ENCODE peak calls at places on chromosomes 11 and 22, in seven cellular contexts. Y is GM12891, R is breast epithelium, F is heart left ventricle, O is IMR-90, E is right lobe of liver, X is stomach. Q is an unnamed sample.

GRCh38 chr22:44734278-44734677 is 18.1 kb upstream of the ARHGAP8 start:
- DNase-seq in Y (no peak), R (no peak), F (no peak), O (no peak), E (no peak), X (no peak), Q (no peak)

GRCh38 chr22:33756508-33756949 is 163.7 kb downstream of the LARGE1 start:
- DNase-seq in Y (no peak), R (no peak), F (peak), O (no peak), E (no peak), X (no peak), Q (no peak)

GRCh38 chr22:23219787-23220484 is 39.6 kb downstream of the BCR start:
- DNase-seq in Y (peak), R (no peak), F (no peak), O (peak), E (no peak), X (peak), Q (no peak)

GRCh38 chr11:67615455-67616430 is 9.0 kb downstream of the NDUFV1 start:
- DNase-seq in Y (no peak), R (no peak), F (no peak), O (no peak), E (peak), X (peak), Q (peak)

GRCh38 chr11:70582886-70583641 is 184.7 kb downstream of the CTTN start:
- DNase-seq in Y (no peak), R (no peak), F (no peak), O (no peak), E (no peak), X (no peak), Q (no peak)

GRCh38 chr11:27916541-27917100 is 191.3 kb downstream of the KIF18A start:
- DNase-seq in Y (no peak), R (no peak), F (no peak), O (peak), E (no peak), X (no peak), Q (no peak)

GRCh38 chr11:117766576-117766975 is 30.4 kb downstream of the DSCAML1 start:
- DNase-seq in Y (no peak), R (no peak), F (no peak), O (no peak), E (no peak), X (no peak), Q (no peak)

GRCh38 chr11:120135838-120136237 is 2.1 kb downstream of the TRIM29 start:
- DNase-seq in Y (peak), R (no peak), F (peak), O (no peak), E (no peak), X (peak), Q (no peak)

GRCh38 chr22:23404689-23405365 is 175.3 kb downstream of the IGLL1 start:
- DNase-seq in Y (no peak), R (no peak), F (peak), O (peak), E (no peak), X (peak), Q (peak)

GRCh38 chr11:65661599-65662246 is 993 bp downstream of the RELA start:
- DNase-seq in Y (no peak), R (no peak), F (no peak), O (no peak), E (no peak), X (no peak), Q (no peak)

GRCh38 chr11:94171693-94172440 is 43.2 kb downstream of the PANX1 start:
- DNase-seq in Y (no peak), R (no peak), F (no peak), O (peak), E (no peak), X (peak), Q (peak)

GRCh38 chr11:69510471-69511357 is 29.3 kb downstream of the LINC01488 start:
- DNase-seq in Y (no peak), R (no peak), F (no peak), O (peak), E (peak), X (no peak), Q (no peak)

GRCh38 chr11:97909544-97910394 is 1111.0 kb upstream of the CNTN5 start:
- DNase-seq in Y (no peak), R (no peak), F (no peak), O (peak), E (no peak), X (no peak), Q (no peak)

DNA sequence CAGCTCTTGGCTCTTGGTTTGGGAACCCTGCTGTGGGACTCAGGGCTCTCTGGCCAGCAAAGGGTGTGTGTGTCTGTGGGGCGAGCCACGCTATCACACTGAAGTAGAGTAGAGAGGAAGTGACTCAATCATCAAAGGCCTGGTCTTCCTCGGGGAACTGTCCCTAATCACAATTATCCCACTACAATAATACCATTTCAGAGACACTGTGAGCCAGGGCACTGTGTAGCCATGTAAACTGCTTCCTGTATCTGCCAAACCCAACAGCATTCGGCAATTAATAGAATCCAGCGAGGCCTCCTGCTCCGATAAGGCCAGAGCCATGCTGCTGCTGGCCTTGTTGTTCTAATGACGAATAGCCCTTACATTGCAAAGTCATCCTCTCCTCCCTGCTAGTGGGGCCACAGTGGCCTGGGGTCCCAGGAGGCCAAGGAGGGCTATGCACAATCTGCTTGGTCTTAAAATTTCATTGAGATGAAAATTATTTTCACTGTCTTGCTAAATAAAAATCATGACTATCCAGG is 49.8 kb upstream of the LMO2 start:
- DNase-seq in Y (no peak), R (no peak), F (no peak), O (no peak), E (no peak), X (no peak), Q (peak)
- TF ChIP-seq POLR2A in Y (no peak), R (no peak), F (no peak), O (no peak), E (no peak), X (no peak), Q (peak)

GRCh38 chr22:30606455-30607299 is at the start of gene TCN2:
- DNase-seq in Y (no peak), R (peak), F (peak), O (peak), E (peak), X (peak), Q (peak)
- TF ChIP-seq POLR2A in Y (no peak), R (no peak), F (no peak), O (no peak), E (peak), X (no peak), Q (no peak)

GRCh38 chr11:62771144-62772021 is at the start of gene TAF6L:
- DNase-seq in Y (peak), R (peak), F (peak), O (peak), E (peak), X (peak), Q (peak)
- TF ChIP-seq POLR2A in Y (peak), R (no peak), F (no peak), O (peak), E (peak), X (no peak), Q (peak)

GRCh38 chr22:37487559-37487958 is 1.4 kb upstream of the MFNG start:
- DNase-seq in Y (no peak), R (no peak), F (no peak), O (no peak), E (no peak), X (no peak), Q (no peak)

GRCh38 chr22:37485714-37486223 is 415 bp downstream of the MFNG start:
- DNase-seq in Y (peak), R (no peak), F (no peak), O (no peak), E (no peak), X (no peak), Q (peak)

GRCh38 chr22:37487129-37487528 is 945 bp upstream of the MFNG start:
- DNase-seq in Y (no peak), R (no peak), F (no peak), O (no peak), E (no peak), X (no peak), Q (no peak)

GRCh38 chr22:37485006-37485713 is 1.0 kb downstream of the MFNG start:
- DNase-seq in Y (peak), R (no peak), F (no peak), O (no peak), E (peak), X (no peak), Q (peak)

GRCh38 chr22:37486224-37486845 is at the start of gene MFNG:
- DNase-seq in Y (peak), R (no peak), F (peak), O (peak), E (peak), X (peak), Q (peak)
- TF ChIP-seq POLR2A in Y (peak), R (no peak), F (no peak), O (no peak), E (peak), X (no peak), Q (peak)

Q was measured in erythroblast.